ENCODE peak calls at places on chromosomes 12 and 14, in seven cellular contexts. T is hypothalamus; H is A549; R is activated T-helper 1 cell treated with anti-CD3 and anti-CD28 coated beads, Interleukin-2, amount 50 U/mL, for 16 hours; E is stimulated activated CD4-positive, alpha-beta T cell treated with anti-CD3 and anti-CD28 coated beads, TNF-alpha, amount 100 ng/mL, for 4 hours; S is WTC11; J is activated T-helper 9 cell treated with anti-CD3 and anti-CD28 coated beads, Interleukin-2, amount 50 U/mL, for 16 hours. X is an unnamed sample.
A peak's percentile ranks its signal among the peaks of the same experiment; 100 is the strongest.

GRCh38 chr12:50220357-50221061 is 53.3 kb upstream of the CERS5 start:
- DNase-seq in S (no peak), E (no peak), J (no peak), T (no peak), H (no peak), R (no peak), X (no peak)

GRCh38 chr12:2501464-2502181 is 293.1 kb upstream of the FKBP4 start:
- DNase-seq in J (no peak), E (no peak), T (no peak), S (no peak), R (no peak), H (no peak), X (no peak)

GRCh38 chr14:88825078-88825458 is 617 bp downstream of the TTC8 start:
- DNase-seq in H (peak; percentile 17), R (no peak), S (no peak), J (no peak), E (no peak), T (no peak), X (no peak)

GRCh38 chr12:60176891-60177290 is 581.1 kb downstream of the SLC16A7 start:
- DNase-seq in S (no peak), E (no peak), T (no peak), R (no peak), H (no peak), J (no peak), X (no peak)

GRCh38 chr14:22432348-22432976 is 156.6 kb downstream of the DAD1 start:
- DNase-seq in T (peak; percentile 43), J (no peak), S (no peak), E (no peak), R (no peak), H (peak; percentile 41), X (peak; percentile 25)

GRCh38 chr14:98173291-98173690 is 1098.7 kb downstream of the BCL11B start:
- DNase-seq in H (no peak), E (no peak), T (no peak), J (no peak), S (no peak), R (peak; percentile 33), X (no peak)

GRCh38 chr12:107500310-107500709 is 185.3 kb upstream of the PWP1 start:
- DNase-seq in T (no peak), R (no peak), E (no peak), S (no peak), J (no peak), H (no peak), X (no peak)

GRCh38 chr14:22976620-22977433 is 5.5 kb downstream of the AJUBA start:
- DNase-seq in T (no peak), E (no peak), J (no peak), R (no peak), S (no peak), H (peak; percentile 31), X (no peak)

GRCh38 chr12:99611117-99611516 is 36.4 kb upstream of the GARIN6 start:
- DNase-seq in T (no peak), E (no peak), J (no peak), S (no peak), R (no peak), H (no peak), X (no peak)

GRCh38 chr12:48695859-48696258 is 13.8 kb upstream of the KANSL2 start:
- DNase-seq in H (no peak), R (no peak), J (no peak), S (no peak), T (no peak), E (no peak), X (no peak)

GRCh38 chr12:98345308-98345876 is 170.0 kb upstream of the TMPO start:
- DNase-seq in E (no peak), J (no peak), S (no peak), T (no peak), H (no peak), R (no peak), X (no peak)

GRCh38 chr14:100621806-100622205 is 34.6 kb upstream of the BEGAIN start:
- DNase-seq in R (no peak), E (no peak), S (peak; percentile 55), H (no peak), J (no peak), T (no peak), X (no peak)

X was measured in NCI-H2227 treated with DMSO at 0.1 percent for 48 hours.